ENCODE peak calls at places on chromosomes 12 and 14, in seven cellular contexts. L is cardiac muscle cell; O is endothelial cell; S is neural crest cell; Y is ovary; X is activated CD8-positive, alpha-beta T cell treated with anti-CD3 and anti-CD28 coated beads for 36 hours; C is WERI-Rb-1. E is an unnamed sample.

GRCh38 chr14:54209501-54210231 is 187.1 kb upstream of the CDKN3 start:
- DNase-seq in L (peak), O (no peak), S (no peak), Y (no peak), X (no peak), C (no peak), E (no peak)

GRCh38 chr12:84502907-84503787 is 409.5 kb downstream of the SLC6A15 start:
- DNase-seq in L (peak), O (peak), S (peak), Y (no peak), X (peak), C (peak), E (no peak)

GRCh38 chr14:72666610-72667009 is 227.3 kb downstream of the DPF3 start:
- DNase-seq in L (no peak), O (no peak), S (no peak), Y (no peak), X (no peak), C (no peak), E (no peak)

GRCh38 chr12:79933580-79934264 is 1.2 kb downstream of the PPP1R12A start:
- DNase-seq in L (peak), O (peak), S (no peak), Y (no peak), X (peak), C (no peak), E (no peak)

GRCh38 chr12:113097716-113098427 is 37.7 kb downstream of the RASAL1 start:
- DNase-seq in L (peak), O (no peak), S (no peak), Y (no peak), X (no peak), C (no peak), E (no peak)

GRCh38 chr14:26820578-26820977 is 222.7 kb upstream of the NOVA1 start:
- DNase-seq in L (no peak), O (no peak), S (no peak), Y (no peak), X (no peak), C (no peak), E (no peak)

GRCh38 chr12:25775968-25776367 is 182.5 kb upstream of the RASSF8 start:
- DNase-seq in L (peak), O (peak), S (no peak), Y (no peak), X (no peak), C (no peak), E (no peak)

GRCh38 chr14:72451081-72451972 is 442.6 kb downstream of the DPF3 start:
- DNase-seq in L (no peak), O (peak), S (no peak), Y (no peak), X (peak), C (peak), E (no peak)

GRCh38 chr12:70933133-70933532 is 12.6 kb upstream of the PTPRR start:
- DNase-seq in L (no peak), O (no peak), S (no peak), Y (no peak), X (no peak), C (no peak), E (no peak)

GRCh38 chr14:60722836-60723217 is 1.3 kb downstream of the SIX4 start:
- DNase-seq in L (peak), O (no peak), S (no peak), Y (peak), X (no peak), C (peak), E (peak)

GRCh38 chr12:111529424-111530368 is 69.4 kb downstream of the ATXN2 start:
- DNase-seq in L (peak), O (peak), S (peak), Y (peak), X (peak), C (peak), E (peak)

GRCh38 chr12:93990832-93991748 is 157.3 kb upstream of the PLXNC1 start:
- DNase-seq in L (peak), O (peak), S (peak), Y (peak), X (no peak), C (peak), E (no peak)
- TF ChIP-seq CTCF in L (peak), O (no peak), S (peak), Y (no peak), X (no peak), C (peak), E (no peak)

GRCh38 chr12:46825526-46826414 is at the start of gene SLC38A4:
- DNase-seq in L (peak), O (peak), S (peak), Y (no peak), X (no peak), C (no peak), E (peak)
- TF ChIP-seq CTCF in L (no peak), O (no peak), S (peak), Y (no peak), X (no peak), C (no peak), E (no peak)

DNA sequence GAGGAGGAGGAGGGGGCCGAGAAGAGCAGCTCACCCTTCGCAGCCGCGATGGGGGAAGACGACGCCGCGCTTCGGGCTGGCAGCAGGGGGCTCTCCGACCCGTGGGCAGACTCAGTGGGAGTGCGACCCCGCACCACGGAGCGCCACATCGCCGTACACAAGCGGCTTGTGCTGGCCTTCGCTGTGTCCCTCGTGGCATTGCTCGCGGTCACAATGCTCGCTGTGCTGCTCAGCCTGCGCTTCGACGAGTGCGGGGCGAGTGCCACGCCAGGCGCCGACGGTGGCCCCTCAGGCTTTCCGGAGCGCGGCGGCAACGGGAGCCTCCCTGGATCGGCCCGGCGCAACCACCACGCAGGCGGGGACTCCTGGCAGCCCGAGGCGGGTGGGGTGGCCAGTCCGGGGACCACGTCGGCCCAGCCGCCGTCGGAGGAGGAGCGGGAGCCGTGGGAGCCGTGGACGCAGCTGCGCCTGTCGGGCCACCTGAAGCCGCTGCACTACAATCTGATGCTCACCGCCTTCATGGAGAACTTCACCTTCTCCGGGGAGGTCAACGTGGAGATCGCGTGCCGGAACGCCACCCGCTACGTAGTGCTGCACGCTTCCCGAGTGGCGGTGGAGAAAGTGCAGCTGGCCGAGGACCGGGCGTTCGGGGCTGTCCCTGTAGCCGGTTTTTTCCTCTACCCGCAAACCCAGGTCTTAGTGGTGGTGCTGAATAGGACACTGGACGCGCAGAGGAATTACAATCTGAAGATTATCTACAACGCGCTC is 745 bp downstream of the TRHDE start:
- DNase-seq in L (peak), O (peak), S (peak), Y (peak), X (peak), C (peak), E (peak)
- TF ChIP-seq CTCF in L (no peak), O (no peak), S (no peak), Y (no peak), X (no peak), C (peak), E (no peak)

GRCh38 chr14:78902010-78902623 is 731.9 kb downstream of the NRXN3 start:
- DNase-seq in L (peak), O (peak), S (peak), Y (no peak), X (peak), C (peak), E (peak)

DNA sequence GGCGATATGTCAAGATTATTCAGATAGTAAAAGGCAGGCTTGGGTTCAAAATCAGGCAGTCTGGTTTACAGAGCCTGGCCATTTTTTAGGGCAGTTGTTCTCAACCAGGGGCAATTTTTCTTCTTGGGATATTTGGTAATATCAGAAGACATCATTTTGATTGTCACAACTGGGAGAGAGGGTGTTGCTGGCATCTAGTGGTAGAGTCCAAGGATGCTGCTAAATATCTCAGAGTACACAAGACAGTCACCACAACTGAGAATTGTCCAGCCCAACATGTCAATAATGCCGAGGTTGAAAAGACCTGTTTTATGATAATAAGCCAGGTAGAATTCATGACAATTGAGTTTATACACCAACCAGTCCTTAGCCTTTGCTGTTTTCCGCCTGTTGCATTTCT is 733.9 kb downstream of the NRXN3 start:
- DNase-seq in L (no peak), O (no peak), S (no peak), Y (no peak), X (no peak), C (no peak), E (no peak)
- TF ChIP-seq CTCF in L (no peak), O (no peak), S (no peak), Y (no peak), X (no peak), C (peak), E (no peak)

DNA sequence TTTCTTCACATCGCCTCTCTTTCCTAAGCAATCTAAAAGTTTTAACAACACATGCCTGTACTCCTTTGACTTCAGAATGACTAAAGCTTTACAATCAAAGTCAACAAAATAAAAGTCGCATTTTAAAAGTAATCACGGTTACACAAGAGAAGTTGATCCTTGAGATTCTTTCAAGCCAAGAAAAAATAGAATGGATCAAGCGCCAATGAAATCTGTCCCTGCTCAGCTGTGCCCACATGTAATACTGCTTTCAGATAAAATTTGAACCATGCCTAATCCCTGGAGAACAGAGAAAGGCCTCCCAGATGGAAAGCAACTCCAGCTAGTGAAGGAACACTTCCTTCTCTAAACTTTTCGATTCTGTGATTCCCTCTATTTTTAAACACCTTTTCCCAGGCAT is 113.1 kb downstream of the FBXL14 start:
- DNase-seq in L (peak), O (no peak), S (no peak), Y (no peak), X (no peak), C (no peak), E (no peak)
- TF ChIP-seq CTCF in L (no peak), O (no peak), S (no peak), Y (no peak), X (no peak), C (no peak), E (no peak)

GRCh38 chr14:56797003-56797568 is 13.2 kb downstream of the OTX2 start:
- DNase-seq in L (no peak), O (no peak), S (no peak), Y (no peak), X (no peak), C (peak), E (no peak)

GRCh38 chr14:56795284-56795622 is 15.0 kb downstream of the OTX2 start:
- DNase-seq in L (no peak), O (no peak), S (no peak), Y (no peak), X (no peak), C (peak), E (no peak)

GRCh38 chr14:56797569-56798446 is 12.5 kb downstream of the OTX2 start:
- DNase-seq in L (no peak), O (no peak), S (no peak), Y (no peak), X (no peak), C (peak), E (no peak)

GRCh38 chr14:56794557-56795283 is 15.6 kb downstream of the OTX2 start:
- DNase-seq in L (no peak), O (peak), S (no peak), Y (no peak), X (no peak), C (peak), E (no peak)

DNA sequence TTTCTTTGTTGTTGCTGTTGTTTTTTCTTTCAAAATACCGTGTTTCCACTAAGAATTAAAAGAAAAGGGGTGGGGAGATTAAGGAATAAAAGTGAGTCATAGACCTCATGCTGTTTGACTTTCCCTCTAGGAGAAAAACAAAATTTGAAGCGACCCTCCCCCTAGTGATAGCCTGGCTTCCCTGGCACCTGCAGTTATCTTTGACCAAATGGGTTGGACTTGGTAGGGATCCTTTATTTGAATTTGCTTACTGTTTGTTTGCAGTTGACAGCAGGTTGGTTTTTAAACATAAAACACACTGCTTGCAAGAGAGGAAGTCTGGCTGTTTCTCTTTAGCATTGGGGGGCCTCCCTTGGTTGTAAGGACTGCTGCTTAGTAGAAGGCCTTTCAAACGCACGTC is 14.0 kb downstream of the OTX2 start:
- DNase-seq in L (no peak), O (no peak), S (no peak), Y (no peak), X (no peak), C (peak), E (no peak)
- TF ChIP-seq CTCF in L (no peak), O (no peak), S (no peak), Y (no peak), X (no peak), C (no peak), E (no peak)

DNA sequence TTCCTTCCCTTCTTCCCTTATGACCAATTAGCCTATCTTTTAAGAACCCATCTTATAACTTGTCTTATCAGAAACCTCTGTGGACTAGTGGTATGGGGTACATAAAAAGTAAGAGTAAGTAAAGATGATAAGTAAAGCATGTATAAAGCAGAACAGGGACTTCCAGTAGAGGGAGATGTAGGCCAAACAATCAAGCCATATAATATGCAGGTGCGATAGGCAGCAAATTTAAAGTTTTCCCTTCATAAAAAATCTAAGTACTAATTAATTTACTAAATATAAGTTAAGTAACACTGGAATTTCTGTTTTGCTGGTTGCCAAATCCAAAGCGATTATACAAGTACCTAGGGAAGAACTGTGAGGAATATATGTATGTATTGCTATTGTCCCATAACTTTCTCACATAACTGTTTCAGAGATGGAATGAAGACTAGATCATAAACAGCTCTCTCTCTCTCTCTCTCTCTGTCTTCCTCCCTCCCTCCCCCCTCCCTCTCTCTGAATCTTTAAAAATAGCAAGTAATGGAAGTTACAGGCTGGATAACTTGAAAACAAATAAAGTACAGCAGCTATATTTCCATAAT is 25.7 kb downstream of the METTL25 start:
- DNase-seq in L (peak), O (no peak), S (no peak), Y (no peak), X (no peak), C (no peak), E (no peak)
- TF ChIP-seq CTCF in L (peak), O (peak), S (peak), Y (no peak), X (peak), C (peak), E (peak)

DNA sequence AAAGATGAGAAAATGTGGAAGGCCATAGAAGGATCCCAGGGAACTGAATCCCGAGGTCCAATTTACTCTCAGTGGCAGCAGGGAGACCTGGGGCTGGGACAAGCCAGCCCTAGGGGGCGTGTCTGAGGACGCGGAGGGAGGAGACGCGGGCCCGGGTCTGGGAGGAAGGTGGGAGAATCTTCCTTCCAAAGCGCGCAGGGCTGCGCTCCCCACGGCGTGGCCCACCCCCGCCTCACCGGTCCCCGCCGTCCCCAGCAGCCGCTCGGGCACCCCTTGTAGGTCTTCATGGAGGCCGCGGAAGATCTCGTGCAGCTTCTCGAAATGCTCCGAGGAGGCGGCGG is 323 bp downstream of the VTI1B start:
- DNase-seq in L (peak), O (peak), S (peak), Y (peak), X (peak), C (peak), E (peak)
- TF ChIP-seq CTCF in L (peak), O (no peak), S (peak), Y (no peak), X (no peak), C (peak), E (no peak)

GRCh38 chr12:52279683-52280318 is 5.4 kb downstream of the KRT86 start:
- DNase-seq in L (peak), O (no peak), S (no peak), Y (no peak), X (no peak), C (no peak), E (no peak)
- TF ChIP-seq CTCF in L (no peak), O (no peak), S (no peak), Y (no peak), X (no peak), C (no peak), E (no peak)

DNA sequence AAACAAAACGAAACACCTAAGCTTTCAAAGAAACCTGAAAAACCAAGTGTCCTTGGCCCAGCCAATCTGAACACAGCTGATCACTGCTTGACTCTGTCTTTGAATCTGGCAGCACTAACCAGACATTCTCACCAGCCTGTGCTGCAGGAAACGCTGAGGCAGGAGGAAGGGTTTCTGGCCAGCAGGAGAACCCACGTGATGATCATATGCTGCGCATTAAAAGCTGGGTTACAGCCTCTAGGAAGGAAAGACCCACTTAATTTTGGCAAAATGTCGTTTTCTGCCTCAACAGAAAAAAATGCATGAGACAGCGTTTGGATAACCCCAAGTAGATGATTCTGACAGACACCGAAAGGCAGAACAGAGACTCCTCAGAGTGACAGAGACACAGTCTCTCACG is 9.8 kb downstream of the APPL2 start:
- DNase-seq in L (peak), O (no peak), S (no peak), Y (peak), X (peak), C (no peak), E (no peak)
- TF ChIP-seq CTCF in L (no peak), O (no peak), S (no peak), Y (no peak), X (no peak), C (no peak), E (no peak)